ENCODE peak calls at places on chromosomes 11 and 22, in ten cellular contexts. C, P, I, L, H, T, A, G, Z and X are unnamed samples.

GRCh38 chr11:109940816-109941215 is 152.4 kb upstream of the ZC3H12C start:
- DNase-seq in A (no peak), P (peak), L (peak), H (no peak), I (no peak), G (no peak), C (peak), T (no peak), Z (no peak), X (no peak)

GRCh38 chr22:21937821-21938070 is 14.9 kb downstream of the PPM1F start:
- DNase-seq in A (no peak), P (peak), Z (no peak), I (no peak), T (no peak), L (peak), G (no peak), C (no peak), H (no peak), X (no peak)

GRCh38 chr11:20156876-20157613 is 3.2 kb downstream of the DBX1 start:
- DNase-seq in L (no peak), A (no peak), T (no peak), P (no peak), I (peak), Z (no peak), G (peak), H (no peak), C (no peak), X (peak)

GRCh38 chr11:47918882-47919495 is 61.4 kb upstream of the PTPRJ start:
- DNase-seq in Z (no peak), H (no peak), A (peak), C (no peak), I (no peak), L (peak), T (no peak), G (no peak), P (peak), X (no peak)

GRCh38 chr22:25492950-25493790 is 71.3 kb upstream of the GRK3 start:
- DNase-seq in G (no peak), P (no peak), H (no peak), C (no peak), T (no peak), Z (no peak), L (no peak), I (no peak), A (no peak), X (no peak)

GRCh38 chr11:537622-538430 is 499 bp downstream of the LRRC56 start:
- DNase-seq in C (no peak), G (no peak), I (no peak), Z (no peak), H (no peak), P (no peak), T (no peak), L (no peak), A (no peak), X (no peak)

GRCh38 chr11:20611445-20611844 is 12.0 kb downstream of the SLC6A5 start:
- DNase-seq in P (no peak), G (no peak), C (no peak), Z (no peak), L (no peak), I (no peak), A (no peak), H (no peak), T (no peak), X (no peak)

GRCh38 chr11:97140885-97141494 is 751.2 kb downstream of the JRKL start:
- DNase-seq in T (no peak), H (peak), I (no peak), C (no peak), L (peak), A (no peak), Z (no peak), G (no peak), P (peak), X (peak)

GRCh38 chr22:49585695-49586243 is 241.9 kb downstream of the BRD1 start:
- DNase-seq in A (peak), P (no peak), T (peak), H (no peak), G (no peak), C (no peak), Z (no peak), I (no peak), L (no peak), X (no peak)

GRCh38 chr11:98090861-98091575 is 929.7 kb upstream of the CNTN5 start:
- DNase-seq in L (no peak), Z (no peak), C (no peak), H (no peak), G (no peak), I (no peak), T (no peak), P (no peak), A (no peak), X (no peak)

GRCh38 chr11:72353861-72354260 is 80.5 kb downstream of the CLPB start:
- DNase-seq in P (no peak), A (no peak), I (no peak), T (no peak), C (no peak), H (peak), L (no peak), Z (no peak), G (no peak), X (no peak)

GRCh38 chr11:125452125-125452470 is 44.0 kb downstream of the FEZ1 start:
- DNase-seq in I (no peak), C (no peak), Z (no peak), H (no peak), T (peak), L (no peak), A (no peak), P (no peak), G (no peak), X (no peak)

GRCh38 chr22:17712441-17712840 is 61.8 kb downstream of the BID start:
- DNase-seq in I (no peak), H (no peak), L (no peak), P (peak), Z (no peak), C (no peak), G (no peak), A (no peak), T (no peak), X (no peak)

GRCh38 chr11:104484784-104485554 is 321.0 kb upstream of the PDGFD start:
- DNase-seq in G (no peak), P (no peak), I (no peak), A (no peak), T (no peak), L (no peak), H (no peak), C (no peak), Z (no peak), X (no peak)

GRCh38 chr11:61973603-61974162 is 6.2 kb upstream of the FTH1 start:
- DNase-seq in I (peak), H (no peak), C (no peak), A (no peak), G (no peak), T (peak), Z (peak), L (peak), P (no peak), X (no peak)
- TF ChIP-seq CTCF in I (no peak), H (no peak), C (no peak), A (no peak), G (no peak), T (no peak), Z (no peak), L (peak), P (no peak), X (no peak)

GRCh38 chr11:28674432-28675076 is 566.4 kb downstream of the METTL15 start:
- DNase-seq in G (no peak), L (no peak), T (no peak), I (no peak), Z (no peak), H (peak), P (peak), C (no peak), A (no peak), X (peak)
- TF ChIP-seq CTCF in G (peak), L (peak), T (no peak), I (no peak), Z (no peak), H (no peak), P (peak), C (peak), A (no peak), X (no peak)

GRCh38 chr11:29019960-29020683 is 911.9 kb downstream of the METTL15 start:
- DNase-seq in A (no peak), T (no peak), I (no peak), C (peak), G (no peak), P (peak), H (peak), L (peak), Z (no peak), X (no peak)
- TF ChIP-seq CTCF in A (no peak), T (no peak), I (no peak), C (peak), G (no peak), P (peak), H (peak), L (peak), Z (no peak), X (no peak)

GRCh38 chr11:46121724-46122477 is 647 bp upstream of the PHF21A start:
- DNase-seq in G (peak), L (peak), Z (peak), P (peak), T (peak), A (peak), C (peak), I (peak), H (peak), X (peak)

GRCh38 chr11:46120361-46120710 is 918 bp downstream of the PHF21A start:
- DNase-seq in G (no peak), T (peak), Z (no peak), P (no peak), A (peak), H (peak), I (no peak), L (no peak), C (no peak), X (peak)

GRCh38 chr11:46122955-46123354 is 1.7 kb upstream of the PHF21A start:
- DNase-seq in G (no peak), C (no peak), I (no peak), L (peak), T (no peak), P (peak), A (no peak), H (no peak), Z (no peak), X (no peak)

GRCh38 chr11:46120711-46121327 is 435 bp downstream of the PHF21A start:
- DNase-seq in H (peak), P (peak), A (peak), G (peak), C (no peak), L (peak), T (peak), Z (peak), I (peak), X (peak)

GRCh38 chr11:46121328-46121723 is at the start of gene PHF21A:
- DNase-seq in T (peak), P (peak), G (peak), C (peak), Z (peak), I (peak), A (peak), L (peak), H (peak), X (peak)
- TF ChIP-seq CTCF in T (no peak), P (no peak), G (no peak), C (no peak), Z (no peak), I (no peak), A (no peak), L (no peak), H (no peak), X (no peak)

DNA sequence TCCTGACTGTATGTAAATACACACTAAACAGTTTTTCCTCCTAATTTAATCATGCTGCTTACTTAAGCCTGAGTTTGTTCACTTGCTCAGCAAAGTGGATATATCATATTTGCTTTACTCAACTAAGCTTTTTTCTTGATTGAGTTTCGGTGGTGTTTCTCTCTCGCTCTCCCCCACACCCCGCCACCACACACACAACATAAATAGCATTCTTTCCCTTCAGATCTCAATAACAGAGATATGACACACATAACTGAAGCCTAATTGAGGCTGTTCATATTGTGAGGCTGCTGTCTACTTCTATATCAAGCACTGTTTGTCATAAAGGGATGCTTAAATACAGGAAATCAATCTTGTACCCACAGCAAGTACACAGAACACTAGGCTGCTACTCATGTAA is 364.9 kb downstream of the FAT3 start:
- DNase-seq in A (no peak), I (no peak), P (no peak), H (no peak), T (no peak), G (no peak), Z (no peak), C (no peak), L (no peak), X (no peak)
- TF ChIP-seq CTCF in A (no peak), I (no peak), P (no peak), H (no peak), T (no peak), G (no peak), Z (no peak), C (no peak), L (no peak), X (no peak)

GRCh38 chr22:38861170-38861874 is 10.7 kb downstream of the CBX6 start:
- DNase-seq in P (peak), A (no peak), H (no peak), L (no peak), C (no peak), I (no peak), Z (no peak), T (peak), G (no peak), X (no peak)
- TF ChIP-seq CTCF in P (peak), A (no peak), H (no peak), L (no peak), C (peak), I (no peak), Z (no peak), T (no peak), G (no peak), X (no peak)

GRCh38 chr11:57460017-57460755 is at the start of gene RTN4RL2:
- DNase-seq in H (peak), T (no peak), L (peak), P (no peak), I (peak), A (peak), Z (no peak), C (no peak), G (no peak), X (peak)
- TF ChIP-seq CTCF in H (peak), T (no peak), L (peak), P (peak), I (no peak), A (peak), Z (no peak), C (no peak), G (peak), X (peak)